ENCODE peak calls at places on chromosomes 16 and 17, in four cellular contexts. One of them, this sample, is unnamed.

GRCh38 chr17:50533720-50534148 is 1.2 kb downstream of the EPN3 start:
- DNase-seq in tibial artery: no peak
- DNase-seq in H9: no peak
- DNase-seq in ovary: peak; percentile 89
- DNase-seq in this sample: no peak

GRCh38 chr16:73232555-73233422 is 184.9 kb upstream of the ZFHX3 start:
- DNase-seq in tibial artery: no peak
- DNase-seq in H9: peak; percentile 49
- DNase-seq in ovary: peak; percentile 74
- DNase-seq in this sample: no peak

GRCh38 chr16:69448470-69449193 is 24.2 kb downstream of the CYB5B start:
- DNase-seq in tibial artery: no peak
- DNase-seq in H9: no peak
- DNase-seq in ovary: no peak
- DNase-seq in this sample: no peak

GRCh38 chr16:65808735-65809134 is 557.8 kb upstream of the CDH5 start:
- DNase-seq in tibial artery: no peak
- DNase-seq in H9: no peak
- DNase-seq in ovary: no peak
- DNase-seq in this sample: no peak

GRCh38 chr16:2988590-2989099 is 8.4 kb upstream of the PKMYT1 start:
- DNase-seq in tibial artery: no peak
- DNase-seq in H9: no peak
- DNase-seq in ovary: no peak
- DNase-seq in this sample: no peak

GRCh38 chr16:57462209-57462977 is at the start of gene POLR2C:
- DNase-seq in tibial artery: peak; percentile 86
- DNase-seq in H9: peak; percentile 85
- DNase-seq in ovary: peak; percentile 92
- DNase-seq in this sample: peak; percentile 74

GRCh38 chr16:4556112-4556511 is at the start of gene C16orf96:
- DNase-seq in tibial artery: no peak
- DNase-seq in H9: no peak
- DNase-seq in ovary: no peak
- DNase-seq in this sample: no peak

GRCh38 chr17:40415390-40415789 is 2.3 kb downstream of the TOP2A start:
- DNase-seq in tibial artery: no peak
- DNase-seq in H9: no peak
- DNase-seq in ovary: no peak
- DNase-seq in this sample: no peak

GRCh38 chr16:87702325-87702811 is 63.4 kb downstream of the KLHDC4 start:
- DNase-seq in tibial artery: no peak
- DNase-seq in H9: peak; percentile 71
- DNase-seq in ovary: no peak
- DNase-seq in this sample: no peak

GRCh38 chr17:63446218-63446980 is at the start of gene CYB561:
- DNase-seq in tibial artery: peak; percentile 75
- DNase-seq in H9: no peak
- DNase-seq in ovary: peak; percentile 86
- DNase-seq in this sample: no peak

GRCh38 chr16:83882118-83882879 is 16.6 kb upstream of the MLYCD start:
- DNase-seq in tibial artery: no peak
- DNase-seq in H9: no peak
- DNase-seq in ovary: no peak
- DNase-seq in this sample: no peak

GRCh38 chr17:72560303-72561247 is 439.8 kb downstream of the SOX9 start:
- DNase-seq in tibial artery: no peak
- DNase-seq in H9: peak; percentile 86
- DNase-seq in ovary: no peak
- DNase-seq in this sample: no peak

GRCh38 chr17:78415821-78416301 is 37.4 kb downstream of the PGS1 start:
- DNase-seq in tibial artery: no peak
- DNase-seq in H9: no peak
- DNase-seq in ovary: no peak
- DNase-seq in this sample: no peak

GRCh38 chr17:9484789-9485188 is 90.8 kb downstream of the STX8 start:
- DNase-seq in tibial artery: no peak
- DNase-seq in H9: no peak
- DNase-seq in ovary: no peak
- DNase-seq in this sample: no peak

GRCh38 chr17:34259151-34259550 is 4.1 kb downstream of the CCL2 start:
- DNase-seq in tibial artery: no peak
- DNase-seq in H9: no peak
- DNase-seq in ovary: no peak
- DNase-seq in this sample: no peak

GRCh38 chr16:85029413-85029794 is 1.8 kb downstream of the KIAA0513 start:
- DNase-seq in tibial artery: no peak
- DNase-seq in H9: no peak
- DNase-seq in ovary: no peak
- DNase-seq in this sample: no peak

GRCh38 chr16:3101841-3102470 is 2.9 kb upstream of the ZSCAN10 start:
- DNase-seq in tibial artery: no peak
- DNase-seq in H9: peak; percentile 93
- DNase-seq in ovary: no peak
- DNase-seq in this sample: no peak

GRCh38 chr17:39623356-39623950 is 3.3 kb upstream of the PPP1R1B start:
- DNase-seq in tibial artery: peak; percentile 84
- DNase-seq in H9: peak; percentile 91
- DNase-seq in ovary: peak; percentile 82
- DNase-seq in this sample: peak; percentile 83

GRCh38 chr16:19386555-19386954 is 31.1 kb upstream of the TMC5 start:
- DNase-seq in tibial artery: no peak
- DNase-seq in H9: no peak
- DNase-seq in ovary: no peak
- DNase-seq in this sample: no peak

GRCh38 chr17:65163990-65164495 is 26.9 kb downstream of the RGS9 start:
- DNase-seq in tibial artery: no peak
- DNase-seq in H9: peak; percentile 47
- DNase-seq in ovary: no peak
- DNase-seq in this sample: no peak

GRCh38 chr17:66984730-66985129 is 20.2 kb downstream of the CACNG4 start:
- DNase-seq in tibial artery: no peak
- DNase-seq in H9: no peak
- DNase-seq in ovary: no peak
- DNase-seq in this sample: no peak

GRCh38 chr17:55228683-55229192 is 36.0 kb upstream of the HLF start:
- DNase-seq in tibial artery: no peak
- DNase-seq in H9: no peak
- DNase-seq in ovary: no peak
- DNase-seq in this sample: no peak

GRCh38 chr17:39627170-39627716 is 491 bp downstream of the PPP1R1B start:
- DNase-seq in tibial artery: no peak
- DNase-seq in H9: peak; percentile 32
- DNase-seq in ovary: no peak
- DNase-seq in this sample: no peak

GRCh38 chr16:68665501-68665900 is 20.4 kb downstream of the CDH3 start:
- DNase-seq in tibial artery: no peak
- DNase-seq in H9: no peak
- DNase-seq in ovary: no peak
- DNase-seq in this sample: no peak

GRCh38 chr16:70298988-70299938 is at the start of gene DDX19B:
- DNase-seq in tibial artery: peak; percentile 79
- DNase-seq in H9: peak; percentile 82
- DNase-seq in ovary: peak; percentile 81
- DNase-seq in this sample: peak; percentile 2

GRCh38 chr17:4488989-4489595 is 9.6 kb upstream of the SPNS2 start:
- DNase-seq in tibial artery: no peak
- DNase-seq in H9: no peak
- DNase-seq in ovary: no peak
- DNase-seq in this sample: no peak

GRCh38 chr17:78226752-78227454 is 4.5 kb upstream of the TMEM235 start:
- DNase-seq in tibial artery: no peak
- DNase-seq in H9: no peak
- DNase-seq in ovary: no peak
- DNase-seq in this sample: no peak

GRCh38 chr17:21177854-21178600 is 35.9 kb downstream of the TMEM11 start:
- DNase-seq in tibial artery: peak; percentile 2
- DNase-seq in H9: peak; percentile 25
- DNase-seq in ovary: no peak
- DNase-seq in this sample: no peak

GRCh38 chr16:85316321-85316919 is 204.1 kb upstream of the CIBAR2 start:
- DNase-seq in tibial artery: no peak
- DNase-seq in H9: peak; percentile 86
- DNase-seq in ovary: peak; percentile 46
- DNase-seq in this sample: peak; percentile 69

GRCh38 chr17:44029736-44030135 is 15.0 kb upstream of the TMEM101 start:
- DNase-seq in tibial artery: no peak
- DNase-seq in H9: no peak
- DNase-seq in ovary: no peak
- DNase-seq in this sample: no peak
- H3K27ac ChIP-seq in tibial artery: no peak overlapping the region
- H3K27ac ChIP-seq in H9: no peak overlapping the region
- H3K27ac ChIP-seq in ovary: no peak overlapping the region
- H3K27ac ChIP-seq in this sample: no peak overlapping the region

GRCh38 chr16:22355487-22355908 is 18.9 kb downstream of the CDR2 start:
- DNase-seq in tibial artery: no peak
- DNase-seq in H9: no peak
- DNase-seq in ovary: no peak
- DNase-seq in this sample: no peak
- H3K27ac ChIP-seq in tibial artery: no peak overlapping the region
- H3K27ac ChIP-seq in H9: no peak overlapping the region
- H3K27ac ChIP-seq in ovary: no peak overlapping the region
- H3K27ac ChIP-seq in this sample: no peak overlapping the region

DNA sequence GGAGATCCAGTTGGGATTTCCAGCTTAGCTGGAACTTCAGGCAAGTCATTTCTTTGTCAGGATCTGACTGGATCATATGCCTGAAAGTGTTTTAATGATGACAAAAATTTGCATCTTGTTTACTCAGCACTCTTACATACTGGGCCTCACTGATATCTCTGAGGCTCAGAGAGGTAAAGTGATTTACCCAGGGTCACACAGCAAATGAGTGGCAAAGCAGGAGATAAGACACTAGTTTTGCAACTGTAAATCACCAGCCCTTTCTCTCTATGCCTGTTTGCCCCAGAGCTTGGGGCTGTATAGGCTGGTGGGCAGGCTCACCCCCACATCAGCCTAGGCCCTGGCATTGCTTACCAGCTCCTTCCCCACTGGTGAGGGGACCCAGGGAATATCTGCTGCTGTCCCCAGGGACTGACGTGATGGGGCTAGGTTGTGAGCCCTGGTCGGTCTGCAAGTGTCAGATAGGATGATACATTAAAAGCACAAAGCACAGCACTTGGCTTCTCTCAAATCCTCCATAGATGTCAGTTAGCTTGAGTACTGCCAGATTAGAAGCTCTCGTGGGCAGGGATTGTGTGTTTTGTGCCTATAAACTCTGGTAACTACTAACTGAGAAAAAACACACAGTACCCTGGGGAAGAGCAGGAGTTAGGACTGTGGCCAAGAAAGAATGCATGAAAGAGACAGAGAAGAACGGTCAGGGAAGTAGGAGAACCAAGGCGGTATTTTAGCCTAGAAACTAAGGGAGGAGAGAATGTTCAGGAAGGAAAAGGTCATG is 165.4 kb downstream of the COPRS start:
- DNase-seq in tibial artery: no peak
- DNase-seq in H9: no peak
- DNase-seq in ovary: no peak
- DNase-seq in this sample: no peak
- H3K27ac ChIP-seq in tibial artery: peak overlapping the region; percentile 71
- H3K27ac ChIP-seq in H9: no peak overlapping the region
- H3K27ac ChIP-seq in ovary: no peak overlapping the region
- H3K27ac ChIP-seq in this sample: no peak overlapping the region

DNA sequence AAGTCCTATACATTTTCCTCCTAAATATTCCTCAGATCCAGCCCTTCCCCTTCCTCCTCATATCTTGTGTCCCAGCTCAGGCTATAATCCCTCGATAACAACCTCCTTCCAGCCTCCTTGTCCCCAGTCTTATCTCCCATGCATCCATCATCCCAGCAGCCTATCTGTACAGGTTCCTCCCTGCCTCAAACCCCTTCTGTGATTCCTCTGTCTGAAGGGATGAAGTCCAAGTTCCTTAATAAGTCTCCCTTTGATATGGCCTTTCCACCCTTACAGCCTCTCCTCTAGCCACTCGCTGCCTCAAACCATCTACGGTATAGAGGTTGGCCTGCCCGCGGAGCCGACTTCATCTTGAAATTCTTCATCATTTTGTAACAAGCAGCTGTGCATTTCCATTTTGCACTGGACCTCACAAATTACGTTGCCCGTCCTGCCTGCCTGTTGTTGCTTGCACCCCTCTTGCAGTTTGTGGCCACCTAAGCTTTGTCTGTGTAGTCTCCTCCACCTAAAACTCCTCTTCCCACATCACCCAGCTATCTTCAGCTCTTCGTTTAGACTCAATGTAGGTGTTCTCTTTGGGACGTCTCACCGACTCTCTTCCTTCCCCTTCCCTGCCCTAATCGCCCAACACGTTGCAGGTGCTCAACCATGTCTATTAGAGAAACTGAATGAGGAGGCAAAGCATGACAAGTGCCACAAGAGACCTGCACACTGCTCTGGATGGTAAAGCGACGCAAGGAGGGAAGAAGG is 763 bp upstream of the CDK5RAP3 start:
- DNase-seq in tibial artery: no peak
- DNase-seq in H9: no peak
- DNase-seq in ovary: no peak
- DNase-seq in this sample: no peak
- H3K27ac ChIP-seq in tibial artery: no peak overlapping the region
- H3K27ac ChIP-seq in H9: no peak overlapping the region
- H3K27ac ChIP-seq in ovary: no peak overlapping the region
- H3K27ac ChIP-seq in this sample: peak overlapping the region; percentile 64

DNA sequence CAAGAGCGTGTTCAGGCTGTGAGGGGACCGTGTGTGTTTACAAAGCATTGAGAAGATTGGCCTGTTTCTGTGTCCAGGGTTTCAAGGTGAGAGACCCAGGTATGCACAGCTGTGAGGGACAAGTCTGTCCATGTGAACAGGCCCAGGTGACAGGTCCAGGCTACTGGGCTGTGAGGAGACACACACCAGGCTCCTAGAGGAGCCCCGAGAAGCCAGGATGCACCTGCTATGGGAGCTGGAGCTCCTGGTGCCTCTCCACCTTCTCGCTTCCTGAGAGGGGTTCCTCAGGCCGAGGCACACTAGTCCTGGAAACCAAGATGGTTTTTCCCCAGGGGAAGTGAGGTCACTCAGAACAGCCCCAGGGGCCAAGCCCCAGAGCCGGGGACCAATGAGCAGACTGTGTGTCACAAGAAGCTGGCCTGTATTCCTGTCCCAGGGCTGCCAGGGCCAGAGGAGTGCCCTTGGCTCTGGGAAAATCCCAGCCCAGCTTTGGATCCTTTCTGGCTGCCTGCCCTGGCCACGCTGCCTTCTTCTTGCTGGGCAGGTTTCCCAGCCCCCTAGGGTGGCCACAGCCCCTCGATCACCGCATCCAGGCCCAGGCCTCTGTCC is 153.4 kb upstream of the PLCG2 start:
- DNase-seq in tibial artery: peak; percentile 58
- DNase-seq in H9: no peak
- DNase-seq in ovary: no peak
- DNase-seq in this sample: peak; percentile 63
- H3K27ac ChIP-seq in tibial artery: peak overlapping the region; percentile 28
- H3K27ac ChIP-seq in H9: no peak overlapping the region
- H3K27ac ChIP-seq in ovary: no peak overlapping the region
- H3K27ac ChIP-seq in this sample: peak overlapping the region; percentile 45

This sample was measured in substantia nigra.